ENCODE peak calls at places on chromosome 12, in seven cellular contexts. X is endodermal cell, R is WERI-Rb-1, A is AG10803, H is A673, D is fibroblast of lung, J is lower lobe of right lung. E is an unnamed sample.

GRCh38 chr12:18323159-18323558 is 61.8 kb downstream of the PIK3C2G start:
- DNase-seq in X (no peak), R (no peak), A (peak; percentile 75), H (no peak), D (peak; percentile 54), J (no peak), E (peak; percentile 16)

GRCh38 chr12:66119229-66119869 is 11.2 kb downstream of the LLPH start:
- DNase-seq in X (no peak), R (no peak), A (peak; percentile 71), H (no peak), D (no peak), J (no peak), E (no peak)

GRCh38 chr12:96193725-96194571 is at the start of gene ELK3:
- DNase-seq in X (peak; percentile 85), R (peak; percentile 39), A (peak; percentile 69), H (peak; percentile 83), D (peak; percentile 70), J (peak; percentile 76), E (peak; percentile 82)

GRCh38 chr12:62783881-62784280 is 151.1 kb downstream of the PPM1H start:
- DNase-seq in X (peak; percentile 55), R (no peak), A (no peak), H (no peak), D (peak; percentile 39), J (no peak), E (no peak)

GRCh38 chr12:24630446-24630845 is 318.5 kb downstream of the BCAT1 start:
- DNase-seq in X (no peak), R (no peak), A (no peak), H (peak; percentile 28), D (no peak), J (no peak), E (no peak)

GRCh38 chr12:89350661-89351488 is 1.4 kb downstream of the DUSP6 start:
- DNase-seq in X (peak; percentile 70), R (no peak), A (peak; percentile 19), H (peak; percentile 59), D (peak; percentile 41), J (peak; percentile 62), E (peak; percentile 59)

GRCh38 chr12:117821480-117822175 is 147.2 kb downstream of the KSR2 start:
- DNase-seq in X (no peak), R (no peak), A (no peak), H (no peak), D (no peak), J (no peak), E (no peak)

GRCh38 chr12:114302117-114302516 is 103.8 kb downstream of the TBX5 start:
- DNase-seq in X (peak; percentile 60), R (no peak), A (no peak), H (no peak), D (peak; percentile 21), J (no peak), E (no peak)

GRCh38 chr12:20050166-20050565 is 318.2 kb upstream of the PDE3A start:
- DNase-seq in X (no peak), R (no peak), A (peak; percentile 25), H (no peak), D (peak; percentile 42), J (no peak), E (peak; percentile 56)

GRCh38 chr12:62834406-62834805 is 100.5 kb downstream of the PPM1H start:
- DNase-seq in X (peak; percentile 59), R (peak; percentile 11), A (no peak), H (no peak), D (no peak), J (no peak), E (no peak)

GRCh38 chr12:26833692-26834168 is 736 bp upstream of the ITPR2 start:
- DNase-seq in X (peak; percentile 93), R (peak; percentile 90), A (no peak), H (no peak), D (peak; percentile 19), J (peak; percentile 75), E (peak; percentile 50)

GRCh38 chr12:105279460-105280056 is 43.6 kb upstream of the APPL2 start:
- DNase-seq in X (peak; percentile 76), R (peak; percentile 39), A (no peak), H (peak; percentile 62), D (no peak), J (no peak), E (peak; percentile 53)

GRCh38 chr12:79444089-79444488 is 246.7 kb downstream of the PAWR start:
- DNase-seq in X (no peak), R (no peak), A (peak; percentile 37), H (peak; percentile 57), D (peak; percentile 68), J (no peak), E (peak; percentile 62)

GRCh38 chr12:30169839-30170591 is 386.3 kb upstream of the TMTC1 start:
- DNase-seq in X (peak; percentile 91), R (no peak), A (no peak), H (no peak), D (peak; percentile 14), J (no peak), E (no peak)

GRCh38 chr12:106898001-106898966 is 57.4 kb upstream of the TMEM263 start:
- DNase-seq in X (no peak), R (no peak), A (no peak), H (peak; percentile 36), D (no peak), J (no peak), E (no peak)

GRCh38 chr12:95837240-95838038 is 21.3 kb upstream of the SNRPF start:
- DNase-seq in X (no peak), R (no peak), A (no peak), H (peak; percentile 47), D (no peak), J (no peak), E (no peak)

GRCh38 chr12:13340149-13340548 is 143.6 kb downstream of the EMP1 start:
- DNase-seq in X (no peak), R (no peak), A (no peak), H (no peak), D (no peak), J (no peak), E (no peak)

GRCh38 chr12:99390707-99391106 is 256.8 kb upstream of the GARIN6 start:
- DNase-seq in X (peak; percentile 94), R (peak; percentile 72), A (no peak), H (no peak), D (no peak), J (no peak), E (no peak)

GRCh38 chr12:52446346-52447045 is 5.5 kb downstream of the KRT6B start:
- DNase-seq in X (peak; percentile 17), R (no peak), A (no peak), H (no peak), D (peak; percentile 30), J (no peak), E (no peak)

GRCh38 chr12:73547421-73547820 is 990.2 kb upstream of the ATXN7L3B start:
- DNase-seq in X (no peak), R (no peak), A (no peak), H (peak; percentile 4), D (no peak), J (no peak), E (no peak)

GRCh38 chr12:113933201-113933786 is 32.8 kb downstream of the RBM19 start:
- DNase-seq in X (peak; percentile 75), R (peak; percentile 92), A (peak; percentile 64), H (no peak), D (peak; percentile 77), J (no peak), E (peak; percentile 88)

GRCh38 chr12:90896164-90896563 is 58.8 kb downstream of the CCER1 start:
- DNase-seq in X (peak; percentile 50), R (no peak), A (peak; percentile 90), H (no peak), D (peak; percentile 92), J (no peak), E (peak; percentile 62)

GRCh38 chr12:2624543-2625266 is 170.1 kb upstream of the FKBP4 start:
- DNase-seq in X (peak; percentile 96), R (peak; percentile 58), A (no peak), H (peak; percentile 85), D (no peak), J (no peak), E (no peak)
- TF ChIP-seq CTCF in X (peak; percentile 100), R (peak; percentile 50), A (peak; percentile 34), H (peak; percentile 90), D (peak; percentile 31), J (no peak), E (peak; percentile 19)

GRCh38 chr12:2960996-2961616 is 1.9 kb downstream of the TEAD4 start:
- DNase-seq in X (peak; percentile 80), R (no peak), A (no peak), H (no peak), D (peak; percentile 23), J (no peak), E (no peak)
- H3K4me3 ChIP-seq in X (peak overlapping the region; percentile 91), R (no peak overlapping the region), A (peak overlapping the region; percentile 78), H (peak overlapping the region; percentile 71), D (peak overlapping the region; percentile 58), J (peak overlapping the region; percentile 57), E (peak overlapping the region; percentile 63)

DNA sequence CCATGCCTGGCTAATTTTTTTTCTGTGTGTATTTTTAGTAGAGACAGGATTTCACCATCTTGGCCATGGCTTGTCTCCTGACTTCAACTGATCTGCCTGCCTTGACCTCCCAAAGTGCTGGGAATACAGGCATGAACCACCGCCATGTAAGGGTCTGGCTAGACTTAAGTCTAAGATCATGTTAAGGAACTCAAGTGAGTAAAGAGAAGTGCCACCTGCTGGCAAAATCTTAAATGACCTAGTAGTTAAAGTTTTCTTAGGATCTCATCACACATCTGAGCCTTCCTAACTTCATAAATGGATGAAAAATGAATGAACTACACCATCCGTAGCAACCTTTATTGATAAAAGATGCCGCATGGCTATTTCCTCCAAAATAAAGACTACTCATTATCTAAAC is 1.7 kb upstream of the C12orf56 start:
- DNase-seq in X (peak; percentile 58), R (no peak), A (peak; percentile 58), H (peak; percentile 57), D (peak; percentile 42), J (no peak), E (peak; percentile 74)
- TF ChIP-seq CTCF in X (peak; percentile 74), R (peak; percentile 29), A (peak; percentile 45), H (peak; percentile 58), D (peak; percentile 47), J (peak; percentile 21), E (peak; percentile 45)

GRCh38 chr12:121420109-121420508 is 20.2 kb downstream of the RNF34 start:
- DNase-seq in X (no peak), R (no peak), A (no peak), H (no peak), D (no peak), J (no peak), E (no peak)

GRCh38 chr12:121423253-121423652 is 23.3 kb downstream of the RNF34 start:
- DNase-seq in X (no peak), R (no peak), A (no peak), H (no peak), D (no peak), J (no peak), E (no peak)

GRCh38 chr12:121413917-121414316 is 14.0 kb downstream of the RNF34 start:
- DNase-seq in X (no peak), R (no peak), A (no peak), H (no peak), D (no peak), J (no peak), E (no peak)

GRCh38 chr12:121417847-121418246 is 17.9 kb downstream of the RNF34 start:
- DNase-seq in X (no peak), R (no peak), A (no peak), H (no peak), D (no peak), J (no peak), E (no peak)
- H3K4me3 ChIP-seq in X (no peak overlapping the region), R (no peak overlapping the region), A (no peak overlapping the region), H (no peak overlapping the region), D (no peak overlapping the region), J (no peak overlapping the region), E (no peak overlapping the region)

DNA sequence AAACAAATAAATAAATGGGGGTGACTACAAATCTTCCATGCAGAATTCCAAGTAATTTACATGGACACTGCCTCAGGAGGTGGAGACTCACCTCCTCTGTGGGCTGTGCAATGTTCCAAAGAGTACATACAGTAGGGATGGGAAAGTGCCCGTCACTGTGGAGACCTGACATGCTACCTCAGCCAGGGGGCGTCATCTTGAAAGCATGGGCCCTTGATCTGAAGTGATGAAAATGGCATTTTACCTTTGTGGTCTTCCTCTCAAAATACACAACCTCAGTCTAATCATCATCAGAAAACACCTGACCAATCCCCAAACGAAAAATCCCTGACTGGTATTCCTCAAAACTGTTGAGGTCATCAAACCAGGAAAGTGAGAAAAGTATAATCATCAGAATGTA is 48.4 kb downstream of the ANAPC7 start:
- DNase-seq in X (peak; percentile 87), R (no peak), A (no peak), H (peak; percentile 43), D (peak; percentile 21), J (no peak), E (no peak)
- TF ChIP-seq CTCF in X (peak; percentile 83), R (peak; percentile 58), A (peak; percentile 34), H (peak; percentile 62), D (peak; percentile 47), J (peak; percentile 30), E (peak; percentile 26)

E was measured in fibroblast of pulmonary artery.